ENCODE peak calls at places on chromosome 1, in ten cellular contexts. Q, E, C, L, I, Z, D, J, K and N are unnamed samples.

GRCh38 chr1:34019741-34020552 is 145.1 kb downstream of the CSMD2 start:
- DNase-seq in Q (no peak), E (no peak), C (no peak), L (no peak), I (no peak), Z (no peak), D (no peak), J (no peak), K (no peak), N (no peak)

GRCh38 chr1:185040333-185040732 is 5.0 kb upstream of the RNF2 start:
- DNase-seq in Q (no peak), E (no peak), C (no peak), L (no peak), I (no peak), Z (no peak), D (no peak), J (no peak), K (no peak), N (no peak)

GRCh38 chr1:53685272-53686051 is 53.5 kb downstream of the GLIS1 start:
- DNase-seq in Q (peak; percentile 27), E (no peak), C (no peak), L (no peak), I (no peak), Z (no peak), D (no peak), J (no peak), K (no peak), N (no peak)

GRCh38 chr1:54571326-54571725 is 23.3 kb downstream of the ACOT11 start:
- DNase-seq in Q (no peak), E (peak; percentile 76), C (no peak), L (no peak), I (no peak), Z (no peak), D (no peak), J (no peak), K (no peak), N (no peak)

GRCh38 chr1:150516050-150516591 is 569 bp downstream of the FALEC start:
- DNase-seq in Q (peak; percentile 54), E (peak; percentile 66), C (no peak), L (no peak), I (no peak), Z (no peak), D (no peak), J (peak; percentile 20), K (no peak), N (no peak)

GRCh38 chr1:82273816-82274215 is 473.1 kb downstream of the ADGRL2 start:
- DNase-seq in Q (no peak), E (peak; percentile 6), C (no peak), L (no peak), I (no peak), Z (peak; percentile 56), D (no peak), J (no peak), K (no peak), N (no peak)

GRCh38 chr1:108610073-108610472 is 50.2 kb downstream of the EEIG2 start:
- DNase-seq in Q (peak; percentile 95), E (peak; percentile 84), C (no peak), L (no peak), I (no peak), Z (no peak), D (no peak), J (no peak), K (no peak), N (no peak)

GRCh38 chr1:10813801-10814200 is 17.4 kb upstream of the CASZ1 start:
- DNase-seq in Q (no peak), E (no peak), C (no peak), L (no peak), I (no peak), Z (no peak), D (no peak), J (no peak), K (no peak), N (no peak)

GRCh38 chr1:160579216-160579701 is at the start of gene CD84:
- DNase-seq in Q (no peak), E (no peak), C (no peak), L (no peak), I (no peak), Z (no peak), D (no peak), J (no peak), K (no peak), N (no peak)

GRCh38 chr1:3956527-3957170 is 56.6 kb upstream of the C1orf174 start:
- DNase-seq in Q (no peak), E (no peak), C (no peak), L (no peak), I (no peak), Z (no peak), D (no peak), J (no peak), K (no peak), N (no peak)

GRCh38 chr1:115133440-115133839 is 44.1 kb upstream of the TSPAN2 start:
- DNase-seq in Q (no peak), E (no peak), C (no peak), L (no peak), I (no peak), Z (no peak), D (no peak), J (no peak), K (no peak), N (no peak)

GRCh38 chr1:197619008-197619640 is 156.2 kb downstream of the DENND1B start:
- DNase-seq in Q (no peak), E (peak; percentile 57), C (no peak), L (peak; percentile 26), I (no peak), Z (no peak), D (peak; percentile 11), J (peak; percentile 17), K (no peak), N (no peak)

GRCh38 chr1:2469103-2469940 is 6.8 kb upstream of the PLCH2 start:
- DNase-seq in Q (no peak), E (no peak), C (no peak), L (no peak), I (no peak), Z (no peak), D (no peak), J (no peak), K (no peak), N (no peak)

GRCh38 chr1:32900956-32901822 is at the start of gene TMEM54:
- DNase-seq in Q (no peak), E (peak; percentile 22), C (peak; percentile 18), L (peak; percentile 77), I (no peak), Z (no peak), D (peak; percentile 58), J (no peak), K (no peak), N (no peak)